ENCODE peak calls at places on chromosomes 3 and 15, in four cellular contexts. Q, F, C and Z are unnamed samples.

GRCh38 chr3:86792316-86792715 is 198.6 kb downstream of the VGLL3 start:
- DNase-seq in Q (peak), F (no peak), C (no peak), Z (peak)

GRCh38 chr3:72123908-72124441 is 339.0 kb upstream of the PROK2 start:
- DNase-seq in Q (peak), F (no peak), C (peak), Z (peak)

GRCh38 chr3:20246662-20247061 is 60.7 kb upstream of the SGO1 start:
- DNase-seq in Q (no peak), F (peak), C (no peak), Z (no peak)

GRCh38 chr15:43625086-43625485 is 6.5 kb upstream of the STRC start:
- DNase-seq in Q (no peak), F (no peak), C (no peak), Z (no peak)

GRCh38 chr15:77032647-77033416 is 37.9 kb downstream of the PSTPIP1 start:
- DNase-seq in Q (no peak), F (peak), C (no peak), Z (no peak)

GRCh38 chr3:72274511-72275295 is 489.8 kb upstream of the PROK2 start:
- DNase-seq in Q (peak), F (peak), C (no peak), Z (peak)

GRCh38 chr3:133747373-133747772 is 1.2 kb downstream of the TF start:
- DNase-seq in Q (no peak), F (no peak), C (no peak), Z (no peak)

GRCh38 chr15:101104186-101104585 is 147.7 kb downstream of the CHSY1 start:
- DNase-seq in Q (no peak), F (no peak), C (no peak), Z (no peak)

GRCh38 chr15:71362556-71362955 is 247.3 kb downstream of the THSD4 start:
- DNase-seq in Q (no peak), F (no peak), C (no peak), Z (no peak)

GRCh38 chr3:194906229-194906629 is 220.5 kb downstream of the FAM43A start:
- DNase-seq in Q (peak), F (no peak), C (no peak), Z (peak)

GRCh38 chr3:42635111-42635510 is 18.4 kb upstream of the ZBTB47 start:
- DNase-seq in Q (peak), F (no peak), C (no peak), Z (peak)

GRCh38 chr3:191141728-191142127 is 57.3 kb upstream of the OSTN start:
- DNase-seq in Q (peak), F (no peak), C (peak), Z (peak)

GRCh38 chr3:139835830-139836655 is 98.9 kb upstream of the CLSTN2 start:
- DNase-seq in Q (no peak), F (no peak), C (no peak), Z (no peak)

GRCh38 chr3:47421741-47422649 is 41.2 kb downstream of the PTPN23 start:
- DNase-seq in Q (peak), F (peak), C (no peak), Z (peak)

GRCh38 chr3:112503304-112503972 is 4.2 kb upstream of the BTLA start:
- DNase-seq in Q (no peak), F (no peak), C (no peak), Z (no peak)

GRCh38 chr15:78564743-78565096 is 600 bp upstream of the CHRNA5 start:
- DNase-seq in Q (no peak), F (no peak), C (no peak), Z (no peak)

GRCh38 chr3:108001457-108001856 is 89.4 kb downstream of the CD47 start:
- DNase-seq in Q (peak), F (no peak), C (peak), Z (peak)

GRCh38 chr3:66000506-66000905 is 38.2 kb downstream of the MAGI1 start:
- DNase-seq in Q (no peak), F (no peak), C (no peak), Z (no peak)

GRCh38 chr3:50562866-50563265 is 4.7 kb downstream of the C3orf18 start:
- DNase-seq in Q (peak), F (no peak), C (peak), Z (peak)

GRCh38 chr3:147427796-147428195 is 18.6 kb downstream of the ZIC1 start:
- DNase-seq in Q (no peak), F (no peak), C (no peak), Z (no peak)

GRCh38 chr15:68682906-68683490 is 104.2 kb downstream of the CORO2B start:
- DNase-seq in Q (no peak), F (no peak), C (no peak), Z (no peak)

GRCh38 chr3:27141668-27142067 is 227.5 kb downstream of the NEK10 start:
- DNase-seq in Q (no peak), F (no peak), C (no peak), Z (peak)

DNA sequence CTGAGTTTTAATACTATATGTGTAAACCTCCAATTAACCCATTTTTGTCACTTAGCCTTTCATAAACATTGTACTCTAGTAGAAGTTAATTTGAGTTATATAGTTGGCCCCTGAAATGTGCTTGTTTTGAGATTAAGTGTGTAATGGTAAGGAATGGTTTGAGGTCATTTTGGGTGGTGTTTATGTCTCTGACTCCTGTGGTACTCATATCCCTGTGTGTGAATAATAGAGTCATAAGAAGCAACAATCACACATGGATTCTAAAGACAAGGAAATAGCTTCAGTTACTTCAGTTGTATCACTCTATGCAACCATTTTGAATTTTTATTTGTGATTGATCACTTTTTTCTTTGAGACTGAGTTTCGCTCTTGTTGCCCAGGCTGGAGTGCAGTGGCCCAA is 408.5 kb downstream of the MFSD1 start:
- DNase-seq in Q (no peak), F (no peak), C (no peak), Z (no peak)
- TF ChIP-seq CTCF in Q (no peak), F (no peak), C (no peak), Z (no peak)

GRCh38 chr3:170480111-170480510 is 61.4 kb downstream of the CLDN11 start:
- DNase-seq in Q (no peak), F (no peak), C (no peak), Z (no peak)
- TF ChIP-seq CTCF in Q (no peak), F (no peak), C (no peak), Z (no peak)

GRCh38 chr15:73717206-73717605 is 33.0 kb downstream of the CD276 start:
- DNase-seq in Q (no peak), F (no peak), C (no peak), Z (no peak)

GRCh38 chr15:73714695-73715301 is 30.6 kb downstream of the CD276 start:
- DNase-seq in Q (no peak), F (no peak), C (no peak), Z (no peak)

GRCh38 chr15:73716417-73716816 is 32.2 kb downstream of the CD276 start:
- DNase-seq in Q (no peak), F (no peak), C (no peak), Z (no peak)

GRCh38 chr15:73715417-73715816 is 31.2 kb downstream of the CD276 start:
- DNase-seq in Q (no peak), F (no peak), C (no peak), Z (no peak)

GRCh38 chr15:73717802-73718201 is 33.6 kb downstream of the CD276 start:
- DNase-seq in Q (no peak), F (no peak), C (no peak), Z (no peak)
- TF ChIP-seq CTCF in Q (peak), F (no peak), C (no peak), Z (no peak)

GRCh38 chr15:24772709-24773373 is 97.3 kb downstream of the NPAP1 start:
- DNase-seq in Q (peak), F (peak), C (peak), Z (no peak)
- TF ChIP-seq CTCF in Q (no peak), F (no peak), C (no peak), Z (no peak)